ENCODE peak calls at places on chromosomes 4 and X, in four cellular contexts. X is B cell, Q is small intestine, R is Panc1. N is an unnamed sample.
A peak's percentile ranks its signal among the peaks of the same experiment; 100 is the strongest.

GRCh38 chrX:43707812-43708548 is 51.9 kb downstream of the MAOA start:
- DNase-seq in R (no peak), Q (peak; percentile 95), X (no peak), N (no peak)

GRCh38 chr4:10260777-10261176 is 144.2 kb upstream of the WDR1 start:
- DNase-seq in R (no peak), Q (no peak), X (no peak), N (no peak)

GRCh38 chrX:68743754-68744153 is 85.1 kb upstream of the EFNB1 start:
- DNase-seq in X (no peak), Q (no peak), R (no peak), N (no peak)

GRCh38 chr4:100489316-100489715 is 28.5 kb downstream of the EMCN start:
- DNase-seq in R (no peak), X (no peak), Q (no peak), N (no peak)

GRCh38 chrX:10166731-10167149 is 10.0 kb downstream of the CLCN4 start:
- DNase-seq in R (no peak), Q (no peak), X (no peak), N (peak; percentile 39)

GRCh38 chr4:38867478-38868054 is at the start of gene FAM114A1:
- DNase-seq in X (no peak), R (no peak), Q (peak; percentile 84), N (peak; percentile 51)

GRCh38 chr4:180640193-180640592 is 1603.0 kb upstream of the TENM3 start:
- DNase-seq in Q (no peak), X (no peak), R (no peak), N (no peak)

GRCh38 chr4:108043536-108043935 is 53.8 kb downstream of the HADH start:
- DNase-seq in X (no peak), Q (no peak), R (no peak), N (no peak)

GRCh38 chrX:106964290-106964689 is 35.7 kb downstream of the MORC4 start:
- DNase-seq in Q (no peak), X (no peak), R (no peak), N (no peak)

GRCh38 chr4:165138843-165139242 is 26.2 kb upstream of the TMEM192 start:
- DNase-seq in R (no peak), X (no peak), Q (no peak), N (no peak)

GRCh38 chr4:139617702-139618490 is 47.7 kb upstream of the MGST2 start:
- DNase-seq in Q (no peak), X (no peak), R (no peak), N (peak; percentile 28)

GRCh38 chr4:140213736-140214135 is 59.8 kb upstream of the MAML3 start:
- DNase-seq in Q (no peak), X (no peak), R (no peak), N (no peak)

GRCh38 chrX:16882702-16883486 is 12.7 kb upstream of the RBBP7 start:
- DNase-seq in X (peak; percentile 73), Q (peak; percentile 59), R (no peak), N (peak; percentile 44)

GRCh38 chr4:87240341-87240740 is 19.9 kb upstream of the KLHL8 start:
- DNase-seq in R (no peak), X (no peak), Q (no peak), N (no peak)

GRCh38 chrX:53479295-53479694 is 45.1 kb upstream of the HSD17B10 start:
- DNase-seq in X (no peak), Q (no peak), R (no peak), N (no peak)

GRCh38 chr4:18529482-18529881 is 507.9 kb upstream of the LCORL start:
- DNase-seq in R (no peak), X (no peak), Q (peak; percentile 2), N (no peak)

GRCh38 chrX:10326578-10326977 is 169.8 kb downstream of the CLCN4 start:
- DNase-seq in Q (no peak), R (no peak), X (no peak), N (peak; percentile 25)

GRCh38 chr4:143294710-143295109 is 42.0 kb upstream of the GAB1 start:
- DNase-seq in Q (no peak), R (no peak), X (no peak), N (no peak)

GRCh38 chr4:187887886-187888285 is 107.7 kb upstream of the ZFP42 start:
- DNase-seq in X (no peak), Q (no peak), R (no peak), N (no peak)

GRCh38 chrX:51420610-51421009 is 75.8 kb downstream of the NUDT11 start:
- DNase-seq in Q (peak; percentile 6), X (peak; percentile 40), R (peak; percentile 7), N (peak; percentile 5)

GRCh38 chr4:26330186-26330787 is 9.5 kb downstream of the RBPJ start:
- DNase-seq in Q (peak; percentile 69), R (no peak), X (no peak), N (peak; percentile 64)

GRCh38 chr4:52028970-52029369 is 8.8 kb upstream of the LRRC66 start:
- DNase-seq in X (no peak), R (no peak), Q (no peak), N (no peak)

GRCh38 chr4:184812651-184813181 is 13.1 kb downstream of the ACSL1 start:
- DNase-seq in X (no peak), Q (no peak), R (no peak), N (no peak)

GRCh38 chrX:110915120-110915519 is 119.5 kb upstream of the CHRDL1 start:
- DNase-seq in Q (no peak), R (no peak), X (no peak), N (no peak)

GRCh38 chrX:154717824-154718223 is 33.1 kb downstream of the GAB3 start:
- DNase-seq in Q (peak; percentile 18), X (no peak), R (no peak), N (no peak)

N was measured in HepG2.